ENCODE peak calls at places on chromosomes 12 and 14, in five cellular contexts. P is NCI-H526; L is activated T-helper 1 cell treated with anti-CD3 and anti-CD28 coated beads, Interleukin-2, amount 50 U/mL, for 16 hours; W is thoracic aorta; G is LoVo. R is an unnamed sample.
A peak's percentile ranks its signal among the peaks of the same experiment; 100 is the strongest.

GRCh38 chr14:75454963-75455546 is 27.2 kb downstream of the JDP2 start:
- DNase-seq in L (no peak), G (peak; percentile 13), W (no peak), P (peak; percentile 32), R (no peak)

GRCh38 chr14:71933026-71933587 is 878 bp downstream of the RGS6 start:
- DNase-seq in G (no peak), W (no peak), P (peak; percentile 25), L (no peak), R (no peak)

GRCh38 chr14:91116913-91117588 is 3.2 kb downstream of the DGLUCY start:
- DNase-seq in L (peak; percentile 45), W (no peak), G (no peak), P (no peak), R (no peak)

GRCh38 chr12:123894823-123895338 is 77.8 kb downstream of the CCDC92 start:
- DNase-seq in G (no peak), P (no peak), L (no peak), W (no peak), R (no peak)

GRCh38 chr12:98594050-98594853 is 766 bp downstream of the SLC25A3 start:
- DNase-seq in P (no peak), W (peak; percentile 13), L (peak; percentile 20), G (peak; percentile 32), R (no peak)

GRCh38 chr14:95533391-95533821 is 1.4 kb upstream of the GLRX5 start:
- DNase-seq in W (no peak), G (no peak), P (no peak), L (no peak), R (no peak)

GRCh38 chr14:99655521-99655920 is 10.6 kb downstream of the HHIPL1 start:
- DNase-seq in P (no peak), G (no peak), L (no peak), W (no peak), R (no peak)

GRCh38 chr12:123064356-123064755 is 83.9 kb downstream of the ARL6IP4 start:
- DNase-seq in G (no peak), P (no peak), L (no peak), W (no peak), R (no peak)

GRCh38 chr14:28760431-28760996 is 6.1 kb upstream of the FOXG1 start:
- DNase-seq in G (no peak), W (no peak), L (no peak), P (no peak), R (no peak)

GRCh38 chr12:4685317-4685716 is 34.9 kb upstream of the GALNT8 start:
- DNase-seq in G (no peak), W (no peak), L (no peak), P (no peak), R (no peak)

GRCh38 chr12:570237-570925 is 92.9 kb downstream of the NINJ2 start:
- DNase-seq in P (no peak), L (no peak), G (peak; percentile 93), W (peak; percentile 54), R (no peak)

GRCh38 chr12:38919191-38919590 is 13.8 kb upstream of the CPNE8 start:
- DNase-seq in W (no peak), L (no peak), G (no peak), P (no peak), R (no peak)

GRCh38 chr12:64780531-64781373 is 21.5 kb upstream of the GNS start:
- DNase-seq in G (peak; percentile 81), W (no peak), L (no peak), P (peak; percentile 38), R (no peak)